ENCODE peak calls at places on chromosome 4, in four cellular contexts. One of them, this sample, is unnamed.

GRCh38 chr4:159776915-159777314 is 674.0 kb downstream of the RAPGEF2 start:
- DNase-seq in K562: no peak
- DNase-seq in SK-N-SH: no peak
- DNase-seq in HepG2: no peak
- DNase-seq in this sample: no peak

GRCh38 chr4:181549789-181550188 is 693.4 kb upstream of the TENM3 start:
- DNase-seq in K562: no peak
- DNase-seq in SK-N-SH: no peak
- DNase-seq in HepG2: no peak
- DNase-seq in this sample: no peak

GRCh38 chr4:139014391-139015268 is 951 bp upstream of the NOCT start:
- DNase-seq in K562: no peak
- DNase-seq in SK-N-SH: peak; percentile 44
- DNase-seq in HepG2: peak; percentile 64
- DNase-seq in this sample: peak; percentile 32

GRCh38 chr4:139453041-139453370 is 915 bp upstream of the RAB33B start:
- DNase-seq in K562: no peak
- DNase-seq in SK-N-SH: no peak
- DNase-seq in HepG2: peak; percentile 88
- DNase-seq in this sample: peak; percentile 59

GRCh38 chr4:20017035-20017434 is 234.7 kb upstream of the SLIT2 start:
- DNase-seq in K562: no peak
- DNase-seq in SK-N-SH: no peak
- DNase-seq in HepG2: no peak
- DNase-seq in this sample: no peak

GRCh38 chr4:48698029-48698901 is 81.8 kb downstream of the FRYL start:
- DNase-seq in K562: no peak
- DNase-seq in SK-N-SH: no peak
- DNase-seq in HepG2: peak; percentile 75
- DNase-seq in this sample: no peak

GRCh38 chr4:1512738-1513660 is 106.8 kb upstream of the NKX1-1 start:
- DNase-seq in K562: peak; percentile 78
- DNase-seq in SK-N-SH: peak; percentile 87
- DNase-seq in HepG2: peak; percentile 16
- DNase-seq in this sample: no peak

GRCh38 chr4:175412161-175412560 is 399.9 kb downstream of the GPM6A start:
- DNase-seq in K562: no peak
- DNase-seq in SK-N-SH: no peak
- DNase-seq in HepG2: no peak
- DNase-seq in this sample: no peak

GRCh38 chr4:154348657-154349056 is 142.9 kb downstream of the DCHS2 start:
- DNase-seq in K562: no peak
- DNase-seq in SK-N-SH: no peak
- DNase-seq in HepG2: peak; percentile 1
- DNase-seq in this sample: no peak

GRCh38 chr4:106584590-106584989 is 216.0 kb upstream of the GIMD1 start:
- DNase-seq in K562: no peak
- DNase-seq in SK-N-SH: no peak
- DNase-seq in HepG2: no peak
- DNase-seq in this sample: no peak

GRCh38 chr4:152640058-152640921 is 39.5 kb downstream of the TMEM154 start:
- DNase-seq in K562: peak; percentile 48
- DNase-seq in SK-N-SH: peak; percentile 42
- DNase-seq in HepG2: no peak
- DNase-seq in this sample: no peak

GRCh38 chr4:20760053-20760452 is 59.8 kb downstream of the PACRGL start:
- DNase-seq in K562: peak; percentile 23
- DNase-seq in SK-N-SH: no peak
- DNase-seq in HepG2: no peak
- DNase-seq in this sample: no peak

GRCh38 chr4:186825069-186825468 is 101.4 kb upstream of the FAT1 start:
- DNase-seq in K562: no peak
- DNase-seq in SK-N-SH: no peak
- DNase-seq in HepG2: peak; percentile 72
- DNase-seq in this sample: no peak

GRCh38 chr4:3283916-3284315 is 8.9 kb upstream of the RGS12 start:
- DNase-seq in K562: no peak
- DNase-seq in SK-N-SH: no peak
- DNase-seq in HepG2: no peak
- DNase-seq in this sample: no peak

GRCh38 chr4:127601029-127601428 is 31.7 kb upstream of the INTU start:
- DNase-seq in K562: peak; percentile 28
- DNase-seq in SK-N-SH: no peak
- DNase-seq in HepG2: no peak
- DNase-seq in this sample: no peak

GRCh38 chr4:99887837-99888236 is 6.4 kb downstream of the LAMTOR3 start:
- DNase-seq in K562: no peak
- DNase-seq in SK-N-SH: no peak
- DNase-seq in HepG2: no peak
- DNase-seq in this sample: no peak

GRCh38 chr4:141075553-141075952 is 57.7 kb downstream of the RNF150 start:
- DNase-seq in K562: no peak
- DNase-seq in SK-N-SH: no peak
- DNase-seq in HepG2: no peak
- DNase-seq in this sample: no peak

GRCh38 chr4:96164814-96165351 is 325.0 kb downstream of the PDHA2 start:
- DNase-seq in K562: no peak
- DNase-seq in SK-N-SH: no peak
- DNase-seq in HepG2: no peak
- DNase-seq in this sample: no peak

GRCh38 chr4:189613202-189613601 is 327.5 kb upstream of the FRG1 start:
- DNase-seq in K562: no peak
- DNase-seq in SK-N-SH: no peak
- DNase-seq in HepG2: no peak
- DNase-seq in this sample: no peak

GRCh38 chr4:139053909-139054308 is 38.3 kb downstream of the NOCT start:
- DNase-seq in K562: no peak
- DNase-seq in SK-N-SH: no peak
- DNase-seq in HepG2: no peak
- DNase-seq in this sample: no peak

GRCh38 chr4:165151734-165152133 is 39.1 kb upstream of the TMEM192 start:
- DNase-seq in K562: no peak
- DNase-seq in SK-N-SH: no peak
- DNase-seq in HepG2: no peak
- DNase-seq in this sample: no peak

GRCh38 chr4:178395798-178396197 is 953.6 kb upstream of the AGA start:
- DNase-seq in K562: no peak
- DNase-seq in SK-N-SH: no peak
- DNase-seq in HepG2: no peak
- DNase-seq in this sample: no peak

GRCh38 chr4:149031399-149031798 is 589.2 kb upstream of the NR3C2 start:
- DNase-seq in K562: no peak
- DNase-seq in SK-N-SH: no peak
- DNase-seq in HepG2: peak; percentile 0
- DNase-seq in this sample: no peak

DNA sequence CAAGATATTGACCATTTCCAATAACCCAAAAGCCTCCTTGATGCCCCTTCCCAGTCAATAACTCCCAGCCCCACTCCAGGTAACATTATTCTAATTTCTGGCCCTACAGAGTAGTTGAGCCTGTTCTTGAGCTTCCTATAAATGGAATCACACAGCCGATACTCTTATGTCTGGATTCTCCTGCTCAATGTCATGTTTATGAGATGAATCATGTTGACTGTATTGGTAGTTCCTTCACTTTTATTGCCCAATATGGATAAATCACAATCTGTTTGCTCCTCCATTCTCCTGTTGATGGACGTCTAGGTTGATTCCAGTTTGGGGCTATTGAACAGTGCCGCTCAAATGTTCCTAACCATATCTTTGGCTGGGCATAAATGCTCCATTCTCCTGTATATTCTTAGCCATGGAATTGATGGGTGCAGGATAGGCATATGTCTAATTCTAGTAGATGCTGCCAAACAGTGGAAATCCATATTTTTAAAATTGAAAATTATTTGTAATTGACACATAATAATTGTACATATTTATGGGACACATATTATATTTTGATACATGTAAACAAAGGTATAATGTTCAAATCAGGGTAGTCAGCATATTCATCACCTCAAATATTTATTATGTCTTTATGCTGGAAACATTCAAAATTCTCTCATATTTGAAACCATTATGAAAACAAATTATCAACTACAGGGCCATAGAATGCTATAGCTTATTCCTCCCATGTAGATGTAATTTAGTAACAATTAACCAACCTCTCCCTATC is 40.5 kb upstream of the SLC2A9 start:
- DNase-seq in K562: no peak
- DNase-seq in SK-N-SH: no peak
- DNase-seq in HepG2: no peak
- DNase-seq in this sample: no peak
- TF ChIP-seq NFIC in K562: no peak
- TF ChIP-seq NFIC in SK-N-SH: no peak
- TF ChIP-seq NFIC in HepG2: no peak
- TF ChIP-seq NFIC in this sample: no peak

GRCh38 chr4:7547368-7548040 is 112.8 kb upstream of the PSAPL1 start:
- DNase-seq in K562: no peak
- DNase-seq in SK-N-SH: peak; percentile 67
- DNase-seq in HepG2: no peak
- DNase-seq in this sample: no peak
- TF ChIP-seq ZBTB33 in K562: no peak
- TF ChIP-seq ZBTB33 in SK-N-SH: no peak
- TF ChIP-seq ZBTB33 in HepG2: no peak
- TF ChIP-seq ZBTB33 in this sample: no peak

DNA sequence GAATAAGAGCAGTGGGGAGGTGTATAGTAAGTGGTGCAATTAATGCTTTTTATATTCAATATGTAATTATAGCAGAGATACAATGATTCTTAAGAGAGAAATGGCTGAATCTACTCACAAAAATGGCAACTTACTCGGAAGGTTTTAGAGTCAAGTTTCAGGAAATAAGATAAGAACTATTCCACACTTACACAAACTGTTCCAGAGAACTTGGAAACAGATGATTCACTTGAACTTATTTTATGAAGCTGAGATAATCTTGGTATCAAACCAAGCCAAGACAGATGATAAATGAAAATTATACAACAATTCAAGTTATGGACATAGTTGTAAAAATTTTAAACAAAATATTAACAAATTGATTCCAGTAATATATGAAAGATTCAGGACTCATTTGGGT is 311.3 kb upstream of the HS3ST1 start:
- DNase-seq in K562: no peak
- DNase-seq in SK-N-SH: no peak
- DNase-seq in HepG2: no peak
- DNase-seq in this sample: no peak
- TF ChIP-seq NFIC in K562: no peak
- TF ChIP-seq NFIC in SK-N-SH: no peak
- TF ChIP-seq NFIC in HepG2: no peak
- TF ChIP-seq NFIC in this sample: no peak

GRCh38 chr4:42655248-42655647 is 1.7 kb downstream of the ATP8A1 start:
- DNase-seq in K562: no peak
- DNase-seq in SK-N-SH: no peak
- DNase-seq in HepG2: no peak
- DNase-seq in this sample: no peak

GRCh38 chr4:42654606-42655005 is 2.3 kb downstream of the ATP8A1 start:
- DNase-seq in K562: no peak
- DNase-seq in SK-N-SH: no peak
- DNase-seq in HepG2: peak; percentile 6
- DNase-seq in this sample: no peak

GRCh38 chr4:42656736-42656985 is 244 bp downstream of the ATP8A1 start:
- DNase-seq in K562: no peak
- DNase-seq in SK-N-SH: no peak
- DNase-seq in HepG2: no peak
- DNase-seq in this sample: no peak

GRCh38 chr4:42655921-42656735 is 777 bp downstream of the ATP8A1 start:
- DNase-seq in K562: no peak
- DNase-seq in SK-N-SH: peak; percentile 69
- DNase-seq in HepG2: peak; percentile 1
- DNase-seq in this sample: no peak

DNA sequence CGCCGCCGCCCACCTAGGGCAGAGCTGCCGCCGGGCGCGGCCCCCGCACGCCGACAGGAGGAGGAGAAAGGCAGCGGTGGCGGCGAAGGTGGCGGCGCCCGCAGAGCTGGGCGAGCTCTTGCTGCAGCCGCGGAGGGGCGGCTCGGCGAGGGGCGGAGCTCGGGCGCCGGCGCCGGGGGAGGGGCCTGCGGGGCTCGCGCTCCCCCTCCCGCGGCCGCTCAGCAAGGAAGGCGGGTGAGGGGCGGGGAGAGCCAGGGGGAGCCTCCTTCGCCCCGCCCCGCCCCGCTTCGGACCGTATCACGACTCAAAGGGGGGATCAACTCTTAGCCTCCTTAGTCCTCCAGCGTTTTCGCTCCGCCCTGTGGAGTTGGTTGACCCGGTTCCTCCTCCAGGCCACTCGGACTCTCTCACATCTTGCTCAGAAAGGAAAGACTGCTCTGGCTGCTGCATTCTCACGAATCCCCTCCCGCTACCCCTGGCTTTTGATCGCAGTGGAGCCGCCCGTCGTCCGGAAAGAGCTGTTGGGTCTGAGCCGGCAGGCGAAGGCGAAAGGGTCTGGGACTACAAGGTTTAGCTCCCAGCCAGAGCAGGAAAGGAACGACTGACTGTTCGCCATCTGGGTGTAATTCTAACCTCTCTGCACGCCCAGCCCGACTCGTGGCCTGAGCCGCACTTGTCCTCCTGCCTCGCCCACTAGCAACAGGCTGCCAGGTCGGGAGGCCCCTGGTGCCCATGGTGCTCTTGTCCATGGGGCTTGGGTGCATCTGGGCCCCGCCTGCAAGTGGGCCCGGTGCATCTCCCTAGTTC is at the start of gene ATP8A1:
- DNase-seq in K562: peak; percentile 98
- DNase-seq in SK-N-SH: peak; percentile 99
- DNase-seq in HepG2: peak; percentile 66
- DNase-seq in this sample: no peak
- TF ChIP-seq ZBTB33 in K562: no peak
- TF ChIP-seq ZBTB33 in SK-N-SH: no peak
- TF ChIP-seq ZBTB33 in HepG2: peak; percentile 13
- TF ChIP-seq ZBTB33 in this sample: no peak

This sample was measured in GM12878.